ENCODE peak calls at places on chromosomes 13 and 19, in six cellular contexts. B is lower leg skin, I is neural progenitor cell, Z is endothelial cell, R is HFF-Myc, O is WTC11. C is an unnamed sample.

GRCh38 chr19:4361152-4362037 is 18.0 kb downstream of the MPND start:
- DNase-seq in B (peak), I (peak), Z (no peak), R (no peak), O (peak), C (no peak)

GRCh38 chr19:29247912-29248311 is 35.0 kb upstream of the UQCRFS1 start:
- DNase-seq in B (no peak), I (no peak), Z (no peak), R (no peak), O (no peak), C (no peak)

GRCh38 chr13:22162889-22163288 is 492.0 kb downstream of the FGF9 start:
- DNase-seq in B (no peak), I (no peak), Z (no peak), R (no peak), O (no peak), C (no peak)

GRCh38 chr13:26954981-26955380 is 194.4 kb upstream of the GPR12 start:
- DNase-seq in B (no peak), I (no peak), Z (no peak), R (no peak), O (no peak), C (no peak)

GRCh38 chr13:23628765-23629565 is 58.8 kb downstream of the TNFRSF19 start:
- DNase-seq in B (no peak), I (no peak), Z (no peak), R (no peak), O (no peak), C (no peak)

GRCh38 chr13:77831870-77832269 is 86.8 kb downstream of the EDNRB start:
- DNase-seq in B (no peak), I (no peak), Z (no peak), R (no peak), O (no peak), C (no peak)

GRCh38 chr13:35164324-35164932 is 222.4 kb downstream of the NBEA start:
- DNase-seq in B (no peak), I (peak), Z (no peak), R (no peak), O (no peak), C (no peak)

GRCh38 chr19:46860846-46861690 is at the start of gene ARHGAP35:
- DNase-seq in B (peak), I (no peak), Z (no peak), R (no peak), O (peak), C (peak)

GRCh38 chr13:112875627-112876026 is 93.4 kb upstream of the MCF2L start:
- DNase-seq in B (peak), I (no peak), Z (no peak), R (no peak), O (no peak), C (peak)

GRCh38 chr13:85597790-85598500 is 201.3 kb downstream of the SLITRK6 start:
- DNase-seq in B (no peak), I (no peak), Z (no peak), R (peak), O (no peak), C (no peak)

GRCh38 chr19:51546650-51547396 is 15.4 kb upstream of the SIGLEC6 start:
- DNase-seq in B (peak), I (no peak), Z (peak), R (no peak), O (no peak), C (no peak)

GRCh38 chr13:114054269-114054668 is 78.2 kb downstream of the RASA3 start:
- DNase-seq in B (no peak), I (no peak), Z (no peak), R (no peak), O (peak), C (no peak)

GRCh38 chr19:7138402-7138801 is 68.9 kb downstream of the ZNF557 start:
- DNase-seq in B (no peak), I (no peak), Z (no peak), R (no peak), O (no peak), C (no peak)

GRCh38 chr13:42808572-42808971 is 27.2 kb downstream of the FAM216B start:
- DNase-seq in B (no peak), I (no peak), Z (no peak), R (no peak), O (no peak), C (no peak)

GRCh38 chr19:48991823-48992570 is 1.1 kb downstream of the GYS1 start:
- DNase-seq in B (peak), I (peak), Z (no peak), R (no peak), O (no peak), C (no peak)

GRCh38 chr13:108215428-108215827 is at the start of gene LIG4:
- DNase-seq in B (peak), I (peak), Z (peak), R (peak), O (peak), C (peak)

GRCh38 chr19:14629557-14629956 is 45.1 kb downstream of the ADGRE3 start:
- DNase-seq in B (no peak), I (no peak), Z (no peak), R (no peak), O (no peak), C (no peak)

GRCh38 chr19:3142292-3142670 is 6.4 kb downstream of the GNA15 start:
- DNase-seq in B (no peak), I (no peak), Z (no peak), R (no peak), O (no peak), C (no peak)

GRCh38 chr13:26984337-26984736 is 187.3 kb downstream of the USP12 start:
- DNase-seq in B (no peak), I (no peak), Z (no peak), R (no peak), O (no peak), C (no peak)

GRCh38 chr13:113537205-113537604 is 46.7 kb upstream of the DCUN1D2 start:
- DNase-seq in B (peak), I (no peak), Z (no peak), R (no peak), O (no peak), C (no peak)

DNA sequence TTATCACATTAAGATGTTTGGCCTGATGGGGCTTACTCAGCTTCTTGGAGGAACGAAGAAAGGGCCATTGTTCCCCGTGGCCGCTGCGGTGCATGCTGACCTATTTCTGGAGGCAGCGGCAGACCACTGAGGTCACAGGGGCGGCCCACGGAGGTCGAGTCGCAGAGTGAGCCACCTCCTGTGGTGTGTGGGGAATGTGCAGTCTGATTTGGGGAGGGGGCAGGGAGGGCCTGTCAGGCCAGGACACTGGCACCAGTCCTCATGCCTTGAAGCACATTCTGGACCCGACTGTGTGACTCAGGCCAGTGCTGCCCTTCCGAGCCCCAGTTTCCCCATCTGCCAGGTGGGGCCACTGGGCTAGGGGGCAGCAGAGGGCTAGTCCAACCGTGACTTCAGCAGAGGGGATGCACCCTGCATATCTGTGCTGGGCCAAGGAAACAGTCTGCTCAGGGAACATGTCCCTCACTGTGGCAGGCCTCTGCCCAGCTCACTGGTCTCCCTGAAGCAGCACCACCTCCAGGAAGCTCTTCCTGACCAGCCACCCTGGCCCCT is 6.3 kb downstream of the SLC7A10 start:
- DNase-seq in B (no peak), I (peak), Z (no peak), R (no peak), O (peak), C (no peak)
- TF ChIP-seq CTCF in B (no peak), I (peak), Z (no peak), R (peak), O (peak), C (no peak)

GRCh38 chr19:30884146-30884812 is 465.0 kb downstream of the TSHZ3 start:
- DNase-seq in B (no peak), I (no peak), Z (no peak), R (no peak), O (no peak), C (no peak)
- TF ChIP-seq CTCF in B (no peak), I (no peak), Z (no peak), R (no peak), O (no peak), C (no peak)

GRCh38 chr13:110365876-110366275 is 58.8 kb downstream of the COL4A2 start:
- DNase-seq in B (no peak), I (no peak), Z (no peak), R (no peak), O (no peak), C (no peak)

GRCh38 chr13:110360598-110360997 is 53.5 kb downstream of the COL4A2 start:
- DNase-seq in B (no peak), I (peak), Z (no peak), R (no peak), O (no peak), C (no peak)

GRCh38 chr13:110361365-110361911 is 54.4 kb downstream of the COL4A2 start:
- DNase-seq in B (peak), I (no peak), Z (no peak), R (no peak), O (no peak), C (no peak)

GRCh38 chr13:110364081-110364480 is 57.0 kb downstream of the COL4A2 start:
- DNase-seq in B (no peak), I (no peak), Z (no peak), R (no peak), O (no peak), C (no peak)

GRCh38 chr13:110363009-110363408 is 55.9 kb downstream of the COL4A2 start:
- DNase-seq in B (no peak), I (peak), Z (peak), R (no peak), O (peak), C (no peak)
- TF ChIP-seq CTCF in B (no peak), I (peak), Z (no peak), R (no peak), O (no peak), C (no peak)

GRCh38 chr13:36219883-36220282 is 5.5 kb upstream of the SOHLH2 start:
- DNase-seq in B (no peak), I (no peak), Z (no peak), R (no peak), O (no peak), C (no peak)

GRCh38 chr13:36211567-36211966 is 2.8 kb downstream of the SOHLH2 start:
- DNase-seq in B (no peak), I (no peak), Z (no peak), R (no peak), O (no peak), C (no peak)

GRCh38 chr13:36214163-36214921 is at the start of gene SOHLH2:
- DNase-seq in B (no peak), I (no peak), Z (no peak), R (no peak), O (no peak), C (no peak)

GRCh38 chr13:36212789-36213188 is 1.6 kb downstream of the SOHLH2 start:
- DNase-seq in B (no peak), I (peak), Z (no peak), R (no peak), O (no peak), C (no peak)

DNA sequence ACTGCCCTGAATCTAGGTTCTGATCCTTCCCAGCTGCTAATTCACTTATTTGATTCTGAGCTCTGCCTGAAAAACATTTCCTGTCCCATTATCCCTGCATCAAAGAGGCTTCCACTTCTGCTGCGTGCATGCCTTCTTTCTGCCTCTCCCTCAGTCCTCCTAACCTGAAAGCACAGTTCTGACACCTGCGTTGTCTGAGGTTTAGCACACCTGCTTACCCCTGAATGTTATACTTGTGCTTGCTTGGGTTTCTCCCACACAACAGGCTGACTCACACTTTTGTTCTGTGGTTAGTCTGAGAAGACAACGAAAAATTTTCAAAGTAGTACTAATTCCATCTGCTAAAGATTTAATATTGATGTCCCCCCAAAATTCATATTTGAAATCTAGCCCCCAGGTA is 3.1 kb upstream of the SOHLH2 start:
- DNase-seq in B (no peak), I (no peak), Z (no peak), R (no peak), O (no peak), C (no peak)
- TF ChIP-seq CTCF in B (no peak), I (no peak), Z (no peak), R (no peak), O (no peak), C (no peak)